ENCODE peak calls at places on chromosomes 11 and 22, in nine cellular contexts. One of them, this sample, is unnamed.

GRCh38 chr11:2770556-2771301 is 70.9 kb upstream of the KCNQ1OT1 start:
- DNase-seq in AG09309: no peak
- DNase-seq in K562: no peak
- DNase-seq in CD4-positive, alpha-beta memory T cell: no peak
- DNase-seq in right lobe of liver: peak
- DNase-seq in ascending aorta: no peak
- DNase-seq in Peyer's patch: peak
- DNase-seq in breast epithelium: peak
- DNase-seq in stomach: peak
- DNase-seq in this sample: no peak

GRCh38 chr22:33789690-33790253 is 130.5 kb downstream of the LARGE1 start:
- DNase-seq in breast epithelium: no peak
- DNase-seq in Peyer's patch: no peak
- DNase-seq in K562: no peak
- DNase-seq in right lobe of liver: no peak
- DNase-seq in AG09309: no peak
- DNase-seq in stomach: no peak
- DNase-seq in ascending aorta: no peak
- DNase-seq in CD4-positive, alpha-beta memory T cell: no peak
- DNase-seq in this sample: no peak

GRCh38 chr11:3003396-3004231 is 11.5 kb upstream of the NAP1L4 start:
- DNase-seq in ascending aorta: no peak
- DNase-seq in breast epithelium: no peak
- DNase-seq in CD4-positive, alpha-beta memory T cell: no peak
- DNase-seq in K562: no peak
- DNase-seq in stomach: peak
- DNase-seq in right lobe of liver: no peak
- DNase-seq in Peyer's patch: peak
- DNase-seq in AG09309: no peak
- DNase-seq in this sample: no peak

GRCh38 chr11:126357969-126358762 is 2.7 kb downstream of the ST3GAL4 start:
- DNase-seq in stomach: no peak
- DNase-seq in K562: no peak
- DNase-seq in AG09309: no peak
- DNase-seq in ascending aorta: no peak
- DNase-seq in right lobe of liver: no peak
- DNase-seq in breast epithelium: no peak
- DNase-seq in Peyer's patch: no peak
- DNase-seq in CD4-positive, alpha-beta memory T cell: no peak
- DNase-seq in this sample: no peak

GRCh38 chr22:20748820-20749428 is 25.0 kb upstream of the SERPIND1 start:
- DNase-seq in Peyer's patch: peak
- DNase-seq in breast epithelium: peak
- DNase-seq in CD4-positive, alpha-beta memory T cell: no peak
- DNase-seq in K562: no peak
- DNase-seq in AG09309: no peak
- DNase-seq in right lobe of liver: no peak
- DNase-seq in ascending aorta: no peak
- DNase-seq in stomach: no peak
- DNase-seq in this sample: peak

GRCh38 chr11:34449013-34449412 is 10.3 kb downstream of the CAT start:
- DNase-seq in Peyer's patch: no peak
- DNase-seq in right lobe of liver: no peak
- DNase-seq in breast epithelium: no peak
- DNase-seq in K562: no peak
- DNase-seq in AG09309: no peak
- DNase-seq in stomach: no peak
- DNase-seq in ascending aorta: no peak
- DNase-seq in CD4-positive, alpha-beta memory T cell: no peak
- DNase-seq in this sample: no peak

GRCh38 chr22:42280140-42280539 is 9.7 kb upstream of the TCF20 start:
- DNase-seq in K562: no peak
- DNase-seq in stomach: no peak
- DNase-seq in AG09309: no peak
- DNase-seq in CD4-positive, alpha-beta memory T cell: no peak
- DNase-seq in Peyer's patch: no peak
- DNase-seq in right lobe of liver: no peak
- DNase-seq in ascending aorta: no peak
- DNase-seq in breast epithelium: no peak
- DNase-seq in this sample: no peak

GRCh38 chr11:128465946-128466688 is 121.2 kb downstream of the ETS1 start:
- DNase-seq in breast epithelium: no peak
- DNase-seq in CD4-positive, alpha-beta memory T cell: no peak
- DNase-seq in Peyer's patch: no peak
- DNase-seq in stomach: no peak
- DNase-seq in AG09309: no peak
- DNase-seq in right lobe of liver: no peak
- DNase-seq in ascending aorta: no peak
- DNase-seq in K562: no peak
- DNase-seq in this sample: no peak

GRCh38 chr22:43098356-43098755 is 9.2 kb upstream of the TTLL1 start:
- DNase-seq in CD4-positive, alpha-beta memory T cell: no peak
- DNase-seq in AG09309: no peak
- DNase-seq in Peyer's patch: no peak
- DNase-seq in stomach: no peak
- DNase-seq in right lobe of liver: no peak
- DNase-seq in breast epithelium: no peak
- DNase-seq in ascending aorta: no peak
- DNase-seq in K562: no peak
- DNase-seq in this sample: no peak

GRCh38 chr11:99257131-99257530 is 236.4 kb downstream of the CNTN5 start:
- DNase-seq in right lobe of liver: peak
- DNase-seq in K562: no peak
- DNase-seq in Peyer's patch: no peak
- DNase-seq in breast epithelium: no peak
- DNase-seq in CD4-positive, alpha-beta memory T cell: no peak
- DNase-seq in ascending aorta: no peak
- DNase-seq in stomach: no peak
- DNase-seq in AG09309: no peak
- DNase-seq in this sample: no peak

GRCh38 chr11:27720277-27720830 is 20.1 kb upstream of the BDNF start:
- DNase-seq in stomach: no peak
- DNase-seq in CD4-positive, alpha-beta memory T cell: no peak
- DNase-seq in breast epithelium: no peak
- DNase-seq in ascending aorta: no peak
- DNase-seq in Peyer's patch: no peak
- DNase-seq in AG09309: no peak
- DNase-seq in K562: peak
- DNase-seq in right lobe of liver: peak
- DNase-seq in this sample: no peak

GRCh38 chr11:14424096-14424495 is 65.1 kb upstream of the RRAS2 start:
- DNase-seq in AG09309: no peak
- DNase-seq in K562: no peak
- DNase-seq in ascending aorta: no peak
- DNase-seq in stomach: no peak
- DNase-seq in breast epithelium: no peak
- DNase-seq in right lobe of liver: no peak
- DNase-seq in CD4-positive, alpha-beta memory T cell: no peak
- DNase-seq in Peyer's patch: no peak
- DNase-seq in this sample: peak

GRCh38 chr11:12540913-12541587 is 133.2 kb upstream of the TEAD1 start:
- DNase-seq in AG09309: peak
- DNase-seq in CD4-positive, alpha-beta memory T cell: no peak
- DNase-seq in right lobe of liver: no peak
- DNase-seq in breast epithelium: peak
- DNase-seq in stomach: no peak
- DNase-seq in Peyer's patch: no peak
- DNase-seq in K562: no peak
- DNase-seq in ascending aorta: no peak
- DNase-seq in this sample: peak

GRCh38 chr11:129861702-129862107 is 33.7 kb downstream of the NFRKB start:
- DNase-seq in CD4-positive, alpha-beta memory T cell: no peak
- DNase-seq in Peyer's patch: peak
- DNase-seq in right lobe of liver: no peak
- DNase-seq in AG09309: peak
- DNase-seq in breast epithelium: peak
- DNase-seq in stomach: peak
- DNase-seq in ascending aorta: no peak
- DNase-seq in K562: no peak
- DNase-seq in this sample: peak

GRCh38 chr11:68216171-68216938 is 3.3 kb upstream of the KMT5B start:
- DNase-seq in CD4-positive, alpha-beta memory T cell: no peak
- DNase-seq in stomach: peak
- DNase-seq in AG09309: no peak
- DNase-seq in right lobe of liver: peak
- DNase-seq in ascending aorta: no peak
- DNase-seq in K562: no peak
- DNase-seq in breast epithelium: peak
- DNase-seq in Peyer's patch: peak
- DNase-seq in this sample: no peak

GRCh38 chr22:27420817-27421361 is 380.7 kb downstream of the MN1 start:
- DNase-seq in ascending aorta: peak
- DNase-seq in AG09309: peak
- DNase-seq in Peyer's patch: peak
- DNase-seq in right lobe of liver: peak
- DNase-seq in CD4-positive, alpha-beta memory T cell: no peak
- DNase-seq in breast epithelium: peak
- DNase-seq in stomach: peak
- DNase-seq in K562: no peak
- DNase-seq in this sample: peak

GRCh38 chr11:85934599-85935169 is 79.5 kb downstream of the CCDC83 start:
- DNase-seq in AG09309: no peak
- DNase-seq in stomach: no peak
- DNase-seq in CD4-positive, alpha-beta memory T cell: no peak
- DNase-seq in Peyer's patch: no peak
- DNase-seq in ascending aorta: no peak
- DNase-seq in K562: no peak
- DNase-seq in right lobe of liver: no peak
- DNase-seq in breast epithelium: no peak
- DNase-seq in this sample: no peak
- H3K4me3 ChIP-seq in AG09309: no peak
- H3K4me3 ChIP-seq in stomach: no peak
- H3K4me3 ChIP-seq in CD4-positive, alpha-beta memory T cell: no peak
- H3K4me3 ChIP-seq in Peyer's patch: no peak
- H3K4me3 ChIP-seq in ascending aorta: peak
- H3K4me3 ChIP-seq in K562: no peak
- H3K4me3 ChIP-seq in right lobe of liver: no peak
- H3K4me3 ChIP-seq in breast epithelium: peak
- H3K4me3 ChIP-seq in this sample: no peak

GRCh38 chr11:18722293-18722637 is 3.7 kb downstream of the IGSF22 start:
- DNase-seq in AG09309: no peak
- DNase-seq in breast epithelium: no peak
- DNase-seq in CD4-positive, alpha-beta memory T cell: no peak
- DNase-seq in Peyer's patch: no peak
- DNase-seq in right lobe of liver: no peak
- DNase-seq in ascending aorta: no peak
- DNase-seq in stomach: no peak
- DNase-seq in K562: no peak
- DNase-seq in this sample: no peak
- H3K4me3 ChIP-seq in AG09309: no peak
- H3K4me3 ChIP-seq in breast epithelium: peak
- H3K4me3 ChIP-seq in CD4-positive, alpha-beta memory T cell: no peak
- H3K4me3 ChIP-seq in Peyer's patch: peak
- H3K4me3 ChIP-seq in right lobe of liver: no peak
- H3K4me3 ChIP-seq in ascending aorta: no peak
- H3K4me3 ChIP-seq in stomach: peak
- H3K4me3 ChIP-seq in K562: no peak
- H3K4me3 ChIP-seq in this sample: no peak

DNA sequence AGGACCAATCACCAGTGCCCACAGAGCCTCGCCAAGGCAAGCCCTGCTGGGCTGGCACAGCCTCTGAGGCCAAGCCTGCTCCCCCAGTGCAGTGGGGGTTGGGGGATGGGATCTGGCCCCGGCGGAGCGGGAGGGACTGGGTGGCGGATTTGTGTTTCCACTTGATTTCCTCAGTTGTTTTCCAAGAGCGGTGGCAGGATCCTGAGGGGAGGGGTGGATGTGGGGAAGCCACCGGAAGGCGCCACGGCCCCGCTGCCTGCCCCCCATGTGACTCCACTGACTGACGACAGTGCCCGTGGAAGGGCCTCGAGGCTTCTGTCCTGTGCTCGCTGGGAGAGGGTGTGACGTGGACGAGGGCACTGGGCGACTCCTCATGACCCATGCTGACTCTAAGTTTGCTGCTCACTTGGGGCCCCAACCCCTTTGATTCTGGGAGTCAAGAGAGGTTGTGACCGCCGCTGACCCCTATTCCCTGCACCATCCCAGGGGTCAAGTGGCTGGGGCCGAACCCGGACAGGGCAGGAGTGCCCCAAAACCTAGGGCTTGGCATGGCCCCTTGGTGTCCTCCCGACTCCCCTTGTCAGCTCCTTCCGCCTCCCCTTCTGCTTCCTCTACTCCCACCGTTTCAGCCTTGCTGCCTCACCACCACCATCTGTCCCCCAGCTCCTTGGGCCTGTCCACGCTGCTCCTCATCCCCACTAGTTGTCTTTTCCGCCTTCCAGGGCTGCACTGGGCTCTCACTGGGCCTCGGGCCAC is 23.5 kb upstream of the PICK1 start:
- DNase-seq in AG09309: no peak
- DNase-seq in CD4-positive, alpha-beta memory T cell: no peak
- DNase-seq in stomach: no peak
- DNase-seq in breast epithelium: no peak
- DNase-seq in right lobe of liver: no peak
- DNase-seq in K562: no peak
- DNase-seq in ascending aorta: no peak
- DNase-seq in Peyer's patch: no peak
- DNase-seq in this sample: no peak
- H3K4me3 ChIP-seq in AG09309: no peak
- H3K4me3 ChIP-seq in CD4-positive, alpha-beta memory T cell: no peak
- H3K4me3 ChIP-seq in stomach: no peak
- H3K4me3 ChIP-seq in breast epithelium: no peak
- H3K4me3 ChIP-seq in right lobe of liver: no peak
- H3K4me3 ChIP-seq in K562: no peak
- H3K4me3 ChIP-seq in ascending aorta: no peak
- H3K4me3 ChIP-seq in Peyer's patch: no peak
- H3K4me3 ChIP-seq in this sample: no peak

GRCh38 chr11:9094420-9094819 is 3.0 kb upstream of the SCUBE2 start:
- DNase-seq in right lobe of liver: no peak
- DNase-seq in breast epithelium: no peak
- DNase-seq in Peyer's patch: no peak
- DNase-seq in ascending aorta: no peak
- DNase-seq in stomach: no peak
- DNase-seq in K562: no peak
- DNase-seq in CD4-positive, alpha-beta memory T cell: no peak
- DNase-seq in AG09309: no peak
- DNase-seq in this sample: no peak

GRCh38 chr11:9091044-9091936 is at the start of gene SCUBE2:
- DNase-seq in right lobe of liver: no peak
- DNase-seq in stomach: no peak
- DNase-seq in Peyer's patch: no peak
- DNase-seq in breast epithelium: no peak
- DNase-seq in ascending aorta: no peak
- DNase-seq in CD4-positive, alpha-beta memory T cell: no peak
- DNase-seq in K562: no peak
- DNase-seq in AG09309: no peak
- DNase-seq in this sample: no peak

GRCh38 chr11:9090488-9091043 is 833 bp downstream of the SCUBE2 start:
- DNase-seq in breast epithelium: no peak
- DNase-seq in stomach: no peak
- DNase-seq in Peyer's patch: no peak
- DNase-seq in right lobe of liver: no peak
- DNase-seq in AG09309: no peak
- DNase-seq in ascending aorta: no peak
- DNase-seq in CD4-positive, alpha-beta memory T cell: no peak
- DNase-seq in K562: no peak
- DNase-seq in this sample: no peak

GRCh38 chr11:9092846-9093778 is 1.7 kb upstream of the SCUBE2 start:
- DNase-seq in breast epithelium: no peak
- DNase-seq in CD4-positive, alpha-beta memory T cell: no peak
- DNase-seq in K562: no peak
- DNase-seq in stomach: no peak
- DNase-seq in AG09309: no peak
- DNase-seq in right lobe of liver: no peak
- DNase-seq in Peyer's patch: no peak
- DNase-seq in ascending aorta: no peak
- DNase-seq in this sample: no peak

GRCh38 chr11:9092085-9092484 is 686 bp upstream of the SCUBE2 start:
- DNase-seq in K562: no peak
- DNase-seq in stomach: no peak
- DNase-seq in ascending aorta: no peak
- DNase-seq in breast epithelium: no peak
- DNase-seq in AG09309: no peak
- DNase-seq in right lobe of liver: no peak
- DNase-seq in Peyer's patch: no peak
- DNase-seq in CD4-positive, alpha-beta memory T cell: no peak
- DNase-seq in this sample: no peak
- H3K4me3 ChIP-seq in K562: no peak
- H3K4me3 ChIP-seq in stomach: peak
- H3K4me3 ChIP-seq in ascending aorta: peak
- H3K4me3 ChIP-seq in breast epithelium: peak
- H3K4me3 ChIP-seq in AG09309: peak
- H3K4me3 ChIP-seq in right lobe of liver: no peak
- H3K4me3 ChIP-seq in Peyer's patch: peak
- H3K4me3 ChIP-seq in CD4-positive, alpha-beta memory T cell: no peak
- H3K4me3 ChIP-seq in this sample: peak